ENCODE peak calls at places on chromosomes 5 and 9, in four cellular contexts. One of them, this sample, is unnamed.

GRCh38 chr5:159456722-159457462 is 126.6 kb upstream of the IL12B start:
- DNase-seq in K562: no peak
- DNase-seq in GM12878: peak
- DNase-seq in HepG2: no peak
- DNase-seq in this sample: no peak

GRCh38 chr9:74961496-74961895 is 8.8 kb upstream of the C9orf40 start:
- DNase-seq in K562: no peak
- DNase-seq in GM12878: no peak
- DNase-seq in HepG2: no peak
- DNase-seq in this sample: no peak

GRCh38 chr5:88396635-88397285 is 128.1 kb upstream of the TMEM161B start:
- DNase-seq in K562: no peak
- DNase-seq in GM12878: no peak
- DNase-seq in HepG2: no peak
- DNase-seq in this sample: no peak

GRCh38 chr9:108751301-108751824 is 104.4 kb downstream of the ACTL7B start:
- DNase-seq in K562: no peak
- DNase-seq in GM12878: no peak
- DNase-seq in HepG2: no peak
- DNase-seq in this sample: no peak

GRCh38 chr5:142235050-142235797 is 89.6 kb downstream of the SPRY4 start:
- DNase-seq in K562: no peak
- DNase-seq in GM12878: no peak
- DNase-seq in HepG2: no peak
- DNase-seq in this sample: no peak

GRCh38 chr5:10434392-10434791 is 7.3 kb upstream of the ROPN1L start:
- DNase-seq in K562: no peak
- DNase-seq in GM12878: no peak
- DNase-seq in HepG2: no peak
- DNase-seq in this sample: no peak

GRCh38 chr5:78490709-78491485 is 130.5 kb downstream of the SCAMP1 start:
- DNase-seq in K562: no peak
- DNase-seq in GM12878: no peak
- DNase-seq in HepG2: no peak
- DNase-seq in this sample: no peak

GRCh38 chr5:155091063-155091648 is 77.6 kb downstream of the KIF4B start:
- DNase-seq in K562: no peak
- DNase-seq in GM12878: no peak
- DNase-seq in HepG2: no peak
- DNase-seq in this sample: no peak

GRCh38 chr5:73119492-73120157 is 750 bp upstream of the TMEM171 start:
- DNase-seq in K562: no peak
- DNase-seq in GM12878: no peak
- DNase-seq in HepG2: no peak
- DNase-seq in this sample: no peak

GRCh38 chr9:121770415-121771273 is 119.2 kb downstream of the DAB2IP start:
- DNase-seq in K562: no peak
- DNase-seq in GM12878: no peak
- DNase-seq in HepG2: no peak
- DNase-seq in this sample: no peak

GRCh38 chr5:77683171-77683732 is 44.7 kb upstream of the OTP start:
- DNase-seq in K562: no peak
- DNase-seq in GM12878: no peak
- DNase-seq in HepG2: no peak
- DNase-seq in this sample: no peak

GRCh38 chr9:130940693-130941576 is 1.9 kb upstream of the FIBCD1 start:
- DNase-seq in K562: peak
- DNase-seq in GM12878: no peak
- DNase-seq in HepG2: peak
- DNase-seq in this sample: peak

GRCh38 chr5:73434461-73434860 is 14.1 kb downstream of the FOXD1 start:
- DNase-seq in K562: no peak
- DNase-seq in GM12878: no peak
- DNase-seq in HepG2: no peak
- DNase-seq in this sample: no peak

GRCh38 chr5:16033196-16033925 is 146.2 kb downstream of the MARCHF11 start:
- DNase-seq in K562: no peak
- DNase-seq in GM12878: no peak
- DNase-seq in HepG2: no peak
- DNase-seq in this sample: no peak

DNA sequence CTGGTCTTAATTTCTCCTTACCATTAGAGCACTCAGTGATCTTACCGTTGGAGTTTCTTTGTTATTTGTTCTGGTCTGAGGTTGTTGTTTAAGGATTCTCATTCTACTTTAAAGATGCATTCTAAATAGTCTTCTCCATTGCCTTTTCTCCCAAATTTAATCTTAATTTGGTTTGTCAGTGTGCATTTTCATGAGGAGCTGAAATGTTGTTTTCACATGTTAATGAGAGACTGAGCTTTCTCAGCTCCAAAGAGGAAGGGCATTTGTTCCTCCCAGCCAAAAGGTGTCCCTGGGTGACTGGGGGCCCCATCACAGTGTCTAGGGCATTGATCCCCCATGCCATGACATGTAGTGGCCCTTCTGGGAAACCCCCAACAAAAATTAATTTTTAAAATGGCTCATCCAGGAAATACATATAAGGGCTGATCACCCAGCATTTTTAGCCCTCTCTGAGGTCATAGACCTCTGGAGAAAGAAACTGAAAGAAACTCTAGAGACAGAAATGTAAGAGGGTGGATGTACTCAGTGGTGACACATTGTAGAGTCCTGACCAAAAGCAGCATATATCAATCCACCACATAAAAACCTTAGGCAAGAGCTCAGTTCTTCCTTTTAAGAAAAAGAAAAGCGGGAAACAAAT is 240.4 kb upstream of the RAI14 start:
- DNase-seq in K562: peak
- DNase-seq in GM12878: peak
- DNase-seq in HepG2: no peak
- DNase-seq in this sample: no peak
- TF ChIP-seq TARDBP in K562: no peak
- TF ChIP-seq TARDBP in GM12878: no peak
- TF ChIP-seq TARDBP in HepG2: no peak
- TF ChIP-seq TARDBP in this sample: no peak

GRCh38 chr5:122908108-122908507 is 62.7 kb downstream of the SNX24 start:
- DNase-seq in K562: no peak
- DNase-seq in GM12878: no peak
- DNase-seq in HepG2: no peak
- DNase-seq in this sample: no peak

GRCh38 chr5:122906768-122907167 is 61.4 kb downstream of the SNX24 start:
- DNase-seq in K562: no peak
- DNase-seq in GM12878: no peak
- DNase-seq in HepG2: no peak
- DNase-seq in this sample: no peak

GRCh38 chr5:122908662-122909061 is 63.2 kb downstream of the SNX24 start:
- DNase-seq in K562: no peak
- DNase-seq in GM12878: no peak
- DNase-seq in HepG2: no peak
- DNase-seq in this sample: no peak

GRCh38 chr5:122909470-122910100 is 64.2 kb downstream of the SNX24 start:
- DNase-seq in K562: no peak
- DNase-seq in GM12878: no peak
- DNase-seq in HepG2: no peak
- DNase-seq in this sample: no peak

GRCh38 chr5:122907238-122907637 is 61.8 kb downstream of the SNX24 start:
- DNase-seq in K562: no peak
- DNase-seq in GM12878: no peak
- DNase-seq in HepG2: no peak
- DNase-seq in this sample: no peak
- TF ChIP-seq TARDBP in K562: no peak
- TF ChIP-seq TARDBP in GM12878: no peak
- TF ChIP-seq TARDBP in HepG2: no peak
- TF ChIP-seq TARDBP in this sample: no peak

GRCh38 chr9:134570151-134570621 is 71.4 kb upstream of the COL5A1 start:
- DNase-seq in K562: no peak
- DNase-seq in GM12878: no peak
- DNase-seq in HepG2: no peak
- DNase-seq in this sample: no peak
- TF ChIP-seq TARDBP in K562: no peak
- TF ChIP-seq TARDBP in GM12878: no peak
- TF ChIP-seq TARDBP in HepG2: no peak
- TF ChIP-seq TARDBP in this sample: no peak

DNA sequence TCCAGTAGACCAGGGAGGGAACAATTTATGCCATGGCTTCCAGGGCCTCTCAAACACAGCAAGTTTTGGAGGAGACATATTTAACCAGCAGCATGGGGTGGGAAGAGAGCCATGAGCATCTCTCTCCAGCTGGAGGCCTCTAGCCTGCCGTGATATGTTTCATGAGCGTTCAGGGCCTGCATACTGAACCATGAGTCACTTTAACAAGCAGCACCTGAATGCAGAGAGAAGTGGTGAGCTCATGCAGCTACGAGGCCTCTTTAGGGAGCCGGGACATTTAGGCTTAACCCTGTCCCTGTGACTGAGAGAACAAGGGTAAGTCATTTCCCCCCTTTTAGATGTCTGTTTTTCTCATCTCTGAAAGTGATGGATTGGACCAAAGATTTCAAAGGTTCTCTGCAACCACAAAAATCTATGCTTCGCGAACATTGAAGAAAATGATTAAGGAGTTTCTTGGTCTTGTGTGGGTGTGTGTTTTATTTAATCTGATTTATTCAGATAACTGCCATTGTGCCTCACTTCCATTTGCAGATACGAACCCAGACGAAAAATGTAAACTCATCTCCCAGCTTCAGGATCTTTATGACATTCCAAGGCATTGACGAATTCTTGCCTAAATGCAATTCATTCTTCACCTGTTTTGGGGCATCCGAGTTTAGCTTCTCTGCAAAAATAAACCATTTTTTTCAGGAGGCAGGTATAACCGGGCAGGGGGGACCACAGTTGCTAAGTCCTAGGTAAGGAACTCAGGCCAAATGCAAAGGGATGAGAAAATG is 157.0 kb downstream of the GABBR2 start:
- DNase-seq in K562: no peak
- DNase-seq in GM12878: no peak
- DNase-seq in HepG2: no peak
- DNase-seq in this sample: no peak
- TF ChIP-seq TARDBP in K562: no peak
- TF ChIP-seq TARDBP in GM12878: no peak
- TF ChIP-seq TARDBP in HepG2: no peak
- TF ChIP-seq TARDBP in this sample: no peak

GRCh38 chr9:83401328-83401895 is 136.8 kb downstream of the FRMD3 start:
- DNase-seq in K562: no peak
- DNase-seq in GM12878: no peak
- DNase-seq in HepG2: no peak
- DNase-seq in this sample: no peak

GRCh38 chr9:83406901-83407300 is 131.3 kb downstream of the FRMD3 start:
- DNase-seq in K562: no peak
- DNase-seq in GM12878: no peak
- DNase-seq in HepG2: no peak
- DNase-seq in this sample: no peak

GRCh38 chr9:83405674-83406255 is 132.4 kb downstream of the FRMD3 start:
- DNase-seq in K562: no peak
- DNase-seq in GM12878: no peak
- DNase-seq in HepG2: no peak
- DNase-seq in this sample: no peak

DNA sequence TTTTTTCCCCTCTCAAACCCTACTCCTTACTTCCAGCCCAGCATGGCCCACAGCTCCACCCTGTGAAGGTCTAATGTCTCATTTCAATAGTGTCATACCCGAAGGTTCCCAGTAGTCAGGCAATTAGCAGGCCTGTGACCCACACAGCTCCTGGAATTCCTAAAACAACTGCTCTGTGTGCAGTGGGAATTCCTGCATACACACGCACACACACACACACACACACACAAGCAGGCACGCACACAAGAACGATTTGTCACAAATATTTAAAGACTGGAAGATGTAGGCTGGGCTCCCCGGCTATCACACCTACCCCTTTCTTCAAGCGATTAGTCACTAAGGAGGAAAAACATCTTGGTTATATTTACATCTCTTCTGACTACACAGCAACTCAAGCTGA is 134.3 kb downstream of the FRMD3 start:
- DNase-seq in K562: no peak
- DNase-seq in GM12878: no peak
- DNase-seq in HepG2: no peak
- DNase-seq in this sample: no peak
- TF ChIP-seq TARDBP in K562: no peak
- TF ChIP-seq TARDBP in GM12878: no peak
- TF ChIP-seq TARDBP in HepG2: no peak
- TF ChIP-seq TARDBP in this sample: no peak

DNA sequence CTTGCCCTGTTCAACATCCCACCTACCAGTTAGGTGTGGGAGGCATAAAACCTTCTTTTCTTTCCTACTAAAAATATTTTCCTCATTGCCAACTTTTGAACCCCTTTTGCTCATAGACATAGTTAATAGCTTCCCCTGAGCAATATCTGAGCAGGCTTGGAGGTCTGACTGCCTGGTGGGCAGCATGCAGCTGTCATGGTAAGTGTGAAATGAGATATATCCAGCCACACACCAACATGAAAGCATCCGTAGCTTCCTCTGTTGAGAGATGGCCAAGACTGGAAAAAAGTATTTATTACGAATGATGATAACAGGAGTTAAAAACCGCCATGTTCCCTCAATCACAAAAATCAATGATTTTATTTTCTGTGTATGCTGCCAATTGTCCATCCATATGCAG is 190.1 kb downstream of the TMEM38B start:
- DNase-seq in K562: no peak
- DNase-seq in GM12878: no peak
- DNase-seq in HepG2: no peak
- DNase-seq in this sample: no peak
- TF ChIP-seq TARDBP in K562: no peak
- TF ChIP-seq TARDBP in GM12878: no peak
- TF ChIP-seq TARDBP in HepG2: no peak
- TF ChIP-seq TARDBP in this sample: no peak

GRCh38 chr5:38445374-38446028 is 110.9 kb downstream of the LIFR start:
- DNase-seq in K562: no peak
- DNase-seq in GM12878: no peak
- DNase-seq in HepG2: no peak
- DNase-seq in this sample: no peak
- TF ChIP-seq TARDBP in K562: no peak
- TF ChIP-seq TARDBP in GM12878: no peak
- TF ChIP-seq TARDBP in HepG2: no peak
- TF ChIP-seq TARDBP in this sample: no peak

DNA sequence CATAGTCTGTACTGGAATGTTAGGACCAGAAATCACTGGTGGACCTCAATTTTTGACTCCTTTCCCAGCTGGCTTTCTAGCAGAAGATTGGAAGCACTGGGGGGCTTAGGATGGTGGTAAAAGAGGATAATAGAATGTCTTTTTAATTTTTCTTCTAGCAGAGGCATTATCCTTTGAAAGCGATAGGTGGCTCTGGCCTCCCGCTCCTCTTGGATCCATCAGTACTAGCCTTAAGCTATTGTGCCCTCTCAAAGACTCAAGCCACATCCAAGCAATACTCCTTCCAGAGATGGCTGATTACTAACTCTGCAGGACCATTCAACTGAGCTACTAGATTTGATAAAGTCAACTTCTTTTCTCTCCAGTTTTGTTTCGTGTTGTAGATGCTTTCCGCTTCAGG is 610.6 kb downstream of the CDH12 start:
- DNase-seq in K562: no peak
- DNase-seq in GM12878: no peak
- DNase-seq in HepG2: no peak
- DNase-seq in this sample: no peak
- TF ChIP-seq TARDBP in K562: no peak
- TF ChIP-seq TARDBP in GM12878: no peak
- TF ChIP-seq TARDBP in HepG2: no peak
- TF ChIP-seq TARDBP in this sample: no peak

GRCh38 chr5:98179791-98180755 is 593.4 kb upstream of the RGMB start:
- DNase-seq in K562: no peak
- DNase-seq in GM12878: no peak
- DNase-seq in HepG2: no peak
- DNase-seq in this sample: no peak
- TF ChIP-seq TARDBP in K562: no peak
- TF ChIP-seq TARDBP in GM12878: no peak
- TF ChIP-seq TARDBP in HepG2: no peak
- TF ChIP-seq TARDBP in this sample: no peak

This sample was measured in HEK293T.